ENCODE peak calls at places on chromosomes 11 and 22, in seven cellular contexts. Y is activated CD4-positive, alpha-beta T cell treated with anti-CD3 and anti-CD28 coated beads, Interleukin-2, amount 50 U/mL, for 24 hours; X is chondrocyte; G is fibroblast of lung; P is AG09309; L is mucosa of gallbladder; S is fibroblast of the aortic adventitia. A is an unnamed sample.

GRCh38 chr11:32081129-32081641 is 9.7 kb upstream of the RCN1 start:
- DNase-seq in L (no peak), P (no peak), G (peak), Y (no peak), S (peak), X (no peak), A (no peak)

GRCh38 chr11:60394666-60395343 is 1.5 kb upstream of the MS4A14 start:
- DNase-seq in G (no peak), Y (no peak), L (no peak), S (no peak), P (no peak), X (no peak), A (no peak)

GRCh38 chr22:46934172-46934745 is 171.8 kb downstream of the TBC1D22A start:
- DNase-seq in P (no peak), L (no peak), S (no peak), G (no peak), Y (no peak), X (no peak), A (no peak)

GRCh38 chr11:134464196-134464595 is 52.2 kb upstream of the B3GAT1 start:
- DNase-seq in L (no peak), S (no peak), G (no peak), P (no peak), X (no peak), Y (no peak), A (peak)

GRCh38 chr11:79219186-79220045 is 221.4 kb downstream of the TENM4 start:
- DNase-seq in G (no peak), S (peak), Y (no peak), L (no peak), X (no peak), P (no peak), A (no peak)

GRCh38 chr22:17167486-17167885 is 8.4 kb upstream of the HDHD5 start:
- DNase-seq in S (no peak), G (no peak), X (no peak), Y (no peak), P (no peak), L (no peak), A (peak)

GRCh38 chr22:22939537-22940368 is 52.1 kb downstream of the IGLL5 start:
- DNase-seq in G (no peak), S (no peak), P (no peak), X (no peak), L (no peak), Y (no peak), A (no peak)

GRCh38 chr11:130666781-130667251 is 218.4 kb downstream of the ADAMTS15 start:
- DNase-seq in X (no peak), P (no peak), G (peak), Y (no peak), S (peak), L (no peak), A (no peak)

GRCh38 chr11:27703453-27703852 is 3.2 kb upstream of the BDNF start:
- DNase-seq in X (no peak), L (no peak), S (peak), P (no peak), Y (no peak), G (peak), A (no peak)

GRCh38 chr22:39081557-39081956 is 4.5 kb downstream of the APOBEC3G start:
- DNase-seq in Y (no peak), P (no peak), L (no peak), S (no peak), G (no peak), X (no peak), A (no peak)

GRCh38 chr11:70860855-70861254 is 391.5 kb downstream of the SHANK2 start:
- DNase-seq in S (no peak), X (no peak), G (no peak), L (no peak), P (no peak), Y (no peak), A (no peak)

GRCh38 chr22:48885271-48885918 is 942.3 kb downstream of the BRD1 start:
- DNase-seq in X (peak), L (no peak), G (no peak), P (no peak), S (no peak), Y (no peak), A (no peak)

GRCh38 chr11:11763796-11764427 is 77.9 kb upstream of the USP47 start:
- DNase-seq in X (no peak), S (no peak), P (no peak), G (no peak), Y (no peak), L (no peak), A (no peak)

GRCh38 chr11:66936326-66936725 is 21.9 kb downstream of the PC start:
- DNase-seq in X (no peak), Y (no peak), L (no peak), S (peak), G (peak), P (peak), A (no peak)

GRCh38 chr11:79062814-79063762 is 377.7 kb downstream of the TENM4 start:
- DNase-seq in Y (no peak), P (no peak), L (no peak), G (no peak), S (peak), X (no peak), A (peak)

GRCh38 chr11:2841411-2842190 is 44.0 kb downstream of the CDKN1C start:
- DNase-seq in S (no peak), G (no peak), P (no peak), Y (no peak), L (no peak), X (no peak), A (no peak)

GRCh38 chr22:32764330-32765116 is 37.0 kb upstream of the TIMP3 start:
- DNase-seq in G (peak), P (peak), X (no peak), L (peak), Y (no peak), S (peak), A (peak)

GRCh38 chr11:1564535-1565172 is 7.4 kb downstream of the DUSP8 start:
- DNase-seq in G (peak), X (no peak), L (peak), P (peak), S (peak), Y (no peak), A (no peak)